ENCODE peak calls at places on chromosomes 16 and 17, in nine cellular contexts. One of them, this sample, is unnamed.

GRCh38 chr17:31900877-31901276 is 631 bp downstream of the UTP6 start:
- DNase-seq in frontal cortex: no peak
- DNase-seq in EH: peak
- DNase-seq in stimulated activated naive CD8-positive, alpha-beta T cell treated with anti-CD3 and anti-CD28 coated beads, Interleukin-15, amount 100 ng/mL, for 72 hours: no peak
- DNase-seq in thoracic aorta: no peak
- DNase-seq in NCI-H1092: no peak
- DNase-seq in activated T-cell treated with anti-CD3 and anti-CD28 coated beads for 1 hour: no peak
- DNase-seq in hippocampal formation: no peak
- DNase-seq in naive thymus-derived CD4-positive, alpha-beta T cell: no peak
- DNase-seq in this sample: no peak

GRCh38 chr17:47797797-47798196 is 23.8 kb downstream of the OSBPL7 start:
- DNase-seq in thoracic aorta: no peak
- DNase-seq in activated T-cell treated with anti-CD3 and anti-CD28 coated beads for 1 hour: no peak
- DNase-seq in naive thymus-derived CD4-positive, alpha-beta T cell: no peak
- DNase-seq in frontal cortex: no peak
- DNase-seq in stimulated activated naive CD8-positive, alpha-beta T cell treated with anti-CD3 and anti-CD28 coated beads, Interleukin-15, amount 100 ng/mL, for 72 hours: no peak
- DNase-seq in NCI-H1092: no peak
- DNase-seq in EH: peak
- DNase-seq in hippocampal formation: no peak
- DNase-seq in this sample: no peak

GRCh38 chr17:50097455-50097854 is 2.3 kb downstream of the PDK2 start:
- DNase-seq in frontal cortex: no peak
- DNase-seq in hippocampal formation: no peak
- DNase-seq in NCI-H1092: no peak
- DNase-seq in EH: no peak
- DNase-seq in stimulated activated naive CD8-positive, alpha-beta T cell treated with anti-CD3 and anti-CD28 coated beads, Interleukin-15, amount 100 ng/mL, for 72 hours: no peak
- DNase-seq in activated T-cell treated with anti-CD3 and anti-CD28 coated beads for 1 hour: no peak
- DNase-seq in naive thymus-derived CD4-positive, alpha-beta T cell: no peak
- DNase-seq in thoracic aorta: no peak
- DNase-seq in this sample: no peak

GRCh38 chr16:20401066-20401465 is 3.5 kb downstream of the PDILT start:
- DNase-seq in frontal cortex: no peak
- DNase-seq in thoracic aorta: no peak
- DNase-seq in hippocampal formation: no peak
- DNase-seq in naive thymus-derived CD4-positive, alpha-beta T cell: no peak
- DNase-seq in activated T-cell treated with anti-CD3 and anti-CD28 coated beads for 1 hour: no peak
- DNase-seq in NCI-H1092: no peak
- DNase-seq in EH: no peak
- DNase-seq in stimulated activated naive CD8-positive, alpha-beta T cell treated with anti-CD3 and anti-CD28 coated beads, Interleukin-15, amount 100 ng/mL, for 72 hours: no peak
- DNase-seq in this sample: no peak

GRCh38 chr16:57609541-57610401 is 18.7 kb upstream of the ADGRG1 start:
- DNase-seq in frontal cortex: no peak
- DNase-seq in stimulated activated naive CD8-positive, alpha-beta T cell treated with anti-CD3 and anti-CD28 coated beads, Interleukin-15, amount 100 ng/mL, for 72 hours: peak
- DNase-seq in naive thymus-derived CD4-positive, alpha-beta T cell: no peak
- DNase-seq in activated T-cell treated with anti-CD3 and anti-CD28 coated beads for 1 hour: no peak
- DNase-seq in thoracic aorta: no peak
- DNase-seq in hippocampal formation: peak
- DNase-seq in NCI-H1092: peak
- DNase-seq in EH: peak
- DNase-seq in this sample: peak

GRCh38 chr16:69479806-69480205 is 55.4 kb downstream of the CYB5B start:
- DNase-seq in activated T-cell treated with anti-CD3 and anti-CD28 coated beads for 1 hour: no peak
- DNase-seq in frontal cortex: no peak
- DNase-seq in NCI-H1092: no peak
- DNase-seq in stimulated activated naive CD8-positive, alpha-beta T cell treated with anti-CD3 and anti-CD28 coated beads, Interleukin-15, amount 100 ng/mL, for 72 hours: no peak
- DNase-seq in hippocampal formation: no peak
- DNase-seq in thoracic aorta: no peak
- DNase-seq in EH: no peak
- DNase-seq in naive thymus-derived CD4-positive, alpha-beta T cell: no peak
- DNase-seq in this sample: no peak

GRCh38 chr16:61042736-61043135 is 993.5 kb downstream of the CDH8 start:
- DNase-seq in naive thymus-derived CD4-positive, alpha-beta T cell: no peak
- DNase-seq in NCI-H1092: no peak
- DNase-seq in EH: no peak
- DNase-seq in activated T-cell treated with anti-CD3 and anti-CD28 coated beads for 1 hour: no peak
- DNase-seq in frontal cortex: no peak
- DNase-seq in stimulated activated naive CD8-positive, alpha-beta T cell treated with anti-CD3 and anti-CD28 coated beads, Interleukin-15, amount 100 ng/mL, for 72 hours: no peak
- DNase-seq in hippocampal formation: no peak
- DNase-seq in thoracic aorta: no peak
- DNase-seq in this sample: peak

GRCh38 chr17:35449371-35449931 is 885 bp upstream of the SLFN13 start:
- DNase-seq in NCI-H1092: no peak
- DNase-seq in activated T-cell treated with anti-CD3 and anti-CD28 coated beads for 1 hour: no peak
- DNase-seq in stimulated activated naive CD8-positive, alpha-beta T cell treated with anti-CD3 and anti-CD28 coated beads, Interleukin-15, amount 100 ng/mL, for 72 hours: no peak
- DNase-seq in frontal cortex: no peak
- DNase-seq in hippocampal formation: no peak
- DNase-seq in EH: peak
- DNase-seq in thoracic aorta: no peak
- DNase-seq in naive thymus-derived CD4-positive, alpha-beta T cell: no peak
- DNase-seq in this sample: no peak

GRCh38 chr17:76005263-76006149 is 4.9 kb downstream of the CDK3 start:
- DNase-seq in stimulated activated naive CD8-positive, alpha-beta T cell treated with anti-CD3 and anti-CD28 coated beads, Interleukin-15, amount 100 ng/mL, for 72 hours: peak
- DNase-seq in EH: peak
- DNase-seq in frontal cortex: peak
- DNase-seq in activated T-cell treated with anti-CD3 and anti-CD28 coated beads for 1 hour: peak
- DNase-seq in naive thymus-derived CD4-positive, alpha-beta T cell: peak
- DNase-seq in thoracic aorta: peak
- DNase-seq in hippocampal formation: peak
- DNase-seq in NCI-H1092: peak
- DNase-seq in this sample: peak

GRCh38 chr16:10219742-10220141 is 37.5 kb upstream of the GRIN2A start:
- DNase-seq in frontal cortex: no peak
- DNase-seq in stimulated activated naive CD8-positive, alpha-beta T cell treated with anti-CD3 and anti-CD28 coated beads, Interleukin-15, amount 100 ng/mL, for 72 hours: no peak
- DNase-seq in NCI-H1092: no peak
- DNase-seq in hippocampal formation: no peak
- DNase-seq in naive thymus-derived CD4-positive, alpha-beta T cell: no peak
- DNase-seq in thoracic aorta: no peak
- DNase-seq in EH: no peak
- DNase-seq in activated T-cell treated with anti-CD3 and anti-CD28 coated beads for 1 hour: no peak
- DNase-seq in this sample: no peak

GRCh38 chr16:65570261-65570660 is 448.4 kb upstream of the CDH11 start:
- DNase-seq in stimulated activated naive CD8-positive, alpha-beta T cell treated with anti-CD3 and anti-CD28 coated beads, Interleukin-15, amount 100 ng/mL, for 72 hours: no peak
- DNase-seq in hippocampal formation: no peak
- DNase-seq in frontal cortex: no peak
- DNase-seq in EH: peak
- DNase-seq in naive thymus-derived CD4-positive, alpha-beta T cell: no peak
- DNase-seq in activated T-cell treated with anti-CD3 and anti-CD28 coated beads for 1 hour: no peak
- DNase-seq in thoracic aorta: no peak
- DNase-seq in NCI-H1092: no peak
- DNase-seq in this sample: no peak

GRCh38 chr17:42979511-42980273 is at the start of gene PTGES3L:
- DNase-seq in hippocampal formation: no peak
- DNase-seq in activated T-cell treated with anti-CD3 and anti-CD28 coated beads for 1 hour: no peak
- DNase-seq in thoracic aorta: peak
- DNase-seq in EH: peak
- DNase-seq in frontal cortex: peak
- DNase-seq in NCI-H1092: peak
- DNase-seq in stimulated activated naive CD8-positive, alpha-beta T cell treated with anti-CD3 and anti-CD28 coated beads, Interleukin-15, amount 100 ng/mL, for 72 hours: no peak
- DNase-seq in naive thymus-derived CD4-positive, alpha-beta T cell: no peak
- DNase-seq in this sample: no peak

GRCh38 chr17:51653902-51654301 is 393.6 kb downstream of the UTP18 start:
- DNase-seq in naive thymus-derived CD4-positive, alpha-beta T cell: no peak
- DNase-seq in hippocampal formation: no peak
- DNase-seq in stimulated activated naive CD8-positive, alpha-beta T cell treated with anti-CD3 and anti-CD28 coated beads, Interleukin-15, amount 100 ng/mL, for 72 hours: no peak
- DNase-seq in EH: no peak
- DNase-seq in activated T-cell treated with anti-CD3 and anti-CD28 coated beads for 1 hour: no peak
- DNase-seq in NCI-H1092: no peak
- DNase-seq in thoracic aorta: no peak
- DNase-seq in frontal cortex: no peak
- DNase-seq in this sample: no peak

This sample was measured in NAMALWA.